ENCODE peak calls at places on chromosome 7, in five cellular contexts. G is stimulated activated CD4-positive, alpha-beta T cell treated with anti-CD3 and anti-CD28 coated beads, Interleukin-15, amount 100 ng/mL, for 48 hours; R is sigmoid colon; W is T-helper 1 cell; S is Peyer's patch. C is an unnamed sample.

GRCh38 chr7:114312649-114313048 is 102.0 kb upstream of the FOXP2 start:
- DNase-seq in W (no peak), R (no peak), S (no peak), G (no peak), C (no peak)

GRCh38 chr7:14381306-14381705 is 391.8 kb upstream of the ETV1 start:
- DNase-seq in R (no peak), G (no peak), S (no peak), W (no peak), C (no peak)

GRCh38 chr7:13981070-13981469 is 8.4 kb downstream of the ETV1 start:
- DNase-seq in W (no peak), R (peak), S (no peak), G (no peak), C (peak)

GRCh38 chr7:857661-858060 is 18.7 kb upstream of the GET4 start:
- DNase-seq in G (no peak), S (no peak), W (no peak), R (no peak), C (no peak)

GRCh38 chr7:1531263-1531978 is 919 bp downstream of the MAFK start:
- DNase-seq in R (peak), W (peak), G (no peak), S (peak), C (no peak)

GRCh38 chr7:99553039-99553438 is 1.1 kb upstream of the FAM200A start:
- DNase-seq in S (no peak), G (no peak), W (no peak), R (no peak), C (no peak)

GRCh38 chr7:29642494-29643155 is 79.0 kb downstream of the PRR15 start:
- DNase-seq in W (no peak), R (no peak), S (no peak), G (no peak), C (no peak)

GRCh38 chr7:155803418-155804376 is 8.6 kb downstream of the SHH start:
- DNase-seq in S (peak), G (no peak), W (no peak), R (no peak), C (no peak)

GRCh38 chr7:139427029-139427420 is 56.4 kb downstream of the KLRG2 start:
- DNase-seq in R (no peak), G (no peak), S (no peak), W (no peak), C (no peak)

GRCh38 chr7:112938895-112939588 is 147.6 kb downstream of the GPR85 start:
- DNase-seq in S (no peak), R (peak), W (peak), G (peak), C (no peak)

GRCh38 chr7:7830122-7830878 is 111.9 kb upstream of the RPA3 start:
- DNase-seq in R (no peak), G (no peak), S (no peak), W (no peak), C (no peak)

GRCh38 chr7:96187735-96188622 is 133.9 kb downstream of the SLC25A13 start:
- DNase-seq in W (no peak), G (no peak), R (no peak), S (no peak), C (no peak)

GRCh38 chr7:158074896-158075632 is 512.6 kb downstream of the PTPRN2 start:
- DNase-seq in S (no peak), R (peak), W (no peak), G (no peak), C (no peak)